ENCODE peak calls at places on chromosomes 2 and 18, in four cellular contexts. H is fibroblast of lung, N is GM23248, C is DND-41. K is an unnamed sample.

GRCh38 chr2:151999058-151999457 is 99.8 kb downstream of the CACNB4 start:
- DNase-seq in H (peak), N (peak), C (peak), K (no peak)

GRCh38 chr2:204691911-204692510 is 146.7 kb downstream of the PARD3B start:
- DNase-seq in H (peak), N (peak), C (peak), K (no peak)

GRCh38 chr18:58190842-58191530 is 147.0 kb downstream of the NEDD4L start:
- DNase-seq in H (no peak), N (peak), C (no peak), K (no peak)

GRCh38 chr18:23115683-23116096 is 19.6 kb upstream of the CABLES1 start:
- DNase-seq in H (peak), N (peak), C (no peak), K (no peak)

GRCh38 chr2:64730551-64731305 is 77.0 kb upstream of the SERTAD2 start:
- DNase-seq in H (peak), N (peak), C (peak), K (no peak)

GRCh38 chr2:207153266-207153990 is 12.3 kb downstream of the KLF7 start:
- DNase-seq in H (no peak), N (no peak), C (no peak), K (no peak)

GRCh38 chr2:203636896-203637818 is 69.3 kb upstream of the CD28 start:
- DNase-seq in H (peak), N (peak), C (peak), K (no peak)

GRCh38 chr2:134056226-134056625 is 197.6 kb upstream of the MGAT5 start:
- DNase-seq in H (no peak), N (no peak), C (no peak), K (no peak)

GRCh38 chr2:75284345-75284744 is 85.0 kb upstream of the TACR1 start:
- DNase-seq in H (no peak), N (no peak), C (no peak), K (no peak)

GRCh38 chr2:134260726-134261125 is 6.9 kb downstream of the MGAT5 start:
- DNase-seq in H (peak), N (peak), C (no peak), K (no peak)

GRCh38 chr2:12928197-12928596 is 211.5 kb downstream of the TRIB2 start:
- DNase-seq in H (peak), N (peak), C (no peak), K (no peak)

GRCh38 chr18:32213693-32214092 is 23.9 kb downstream of the MEP1B start:
- DNase-seq in H (no peak), N (no peak), C (no peak), K (no peak)

GRCh38 chr2:1784986-1785617 is 40.8 kb upstream of the PXDN start:
- DNase-seq in H (no peak), N (no peak), C (no peak), K (no peak)

GRCh38 chr18:70334264-70334663 is 45.4 kb downstream of the SOCS6 start:
- DNase-seq in H (no peak), N (no peak), C (no peak), K (no peak)

GRCh38 chr2:205540066-205540465 is 142.2 kb upstream of the NRP2 start:
- DNase-seq in H (no peak), N (no peak), C (no peak), K (no peak)

GRCh38 chr18:13558132-13558531 is 168.2 kb downstream of the FAM210A start:
- DNase-seq in H (peak), N (peak), C (peak), K (no peak)

GRCh38 chr2:18159899-18160298 is 281.4 kb downstream of the KCNS3 start:
- DNase-seq in H (no peak), N (no peak), C (no peak), K (no peak)

GRCh38 chr2:76572981-76573380 is 862.3 kb upstream of the GCFC2 start:
- DNase-seq in H (no peak), N (no peak), C (no peak), K (no peak)

GRCh38 chr2:8361930-8362329 is 319.9 kb upstream of the ID2 start:
- DNase-seq in H (no peak), N (no peak), C (no peak), K (no peak)

GRCh38 chr2:235000426-235001236 is 48.8 kb downstream of the SH3BP4 start:
- DNase-seq in H (peak), N (no peak), C (no peak), K (no peak)

GRCh38 chr2:185645529-185645928 is 93.1 kb upstream of the FSIP2 start:
- DNase-seq in H (no peak), N (no peak), C (no peak), K (no peak)

GRCh38 chr18:36187826-36188721 is 777 bp downstream of the MOCOS start:
- DNase-seq in H (peak), N (peak), C (no peak), K (no peak)

GRCh38 chr2:10317646-10318045 is 14.9 kb downstream of the HPCAL1 start:
- DNase-seq in H (no peak), N (no peak), C (no peak), K (no peak)

GRCh38 chr18:74084184-74084583 is 63.5 kb downstream of the FBXO15 start:
- DNase-seq in H (no peak), N (no peak), C (no peak), K (no peak)

GRCh38 chr2:118800736-118801135 is 46.7 kb downstream of the EN1 start:
- DNase-seq in H (no peak), N (peak), C (no peak), K (no peak)

GRCh38 chr2:213806125-213806726 is 522.0 kb downstream of the SPAG16 start:
- DNase-seq in H (peak), N (peak), C (no peak), K (no peak)

GRCh38 chr18:73407506-73407905 is 539.7 kb upstream of the NETO1 start:
- DNase-seq in H (peak), N (peak), C (no peak), K (no peak)

GRCh38 chr18:44805643-44806042 is 125.0 kb downstream of the SETBP1 start:
- DNase-seq in H (no peak), N (no peak), C (no peak), K (no peak)

GRCh38 chr2:19775315-19775714 is 126.5 kb downstream of the TTC32 start:
- DNase-seq in H (no peak), N (peak), C (no peak), K (no peak)

GRCh38 chr2:160418853-160419252 is 74.8 kb downstream of the RBMS1 start:
- DNase-seq in H (no peak), N (peak), C (no peak), K (no peak)

GRCh38 chr2:172288603-172289002 is 138.8 kb upstream of the ITGA6 start:
- DNase-seq in H (no peak), N (peak), C (peak), K (no peak)

GRCh38 chr2:26530696-26531095 is 52.8 kb upstream of the OTOF start:
- DNase-seq in H (no peak), N (peak), C (no peak), K (no peak)

GRCh38 chr2:120330946-120331822 is 14.8 kb upstream of the INHBB start:
- DNase-seq in H (no peak), N (no peak), C (no peak), K (no peak)

GRCh38 chr2:152925540-152926448 is 207.4 kb downstream of the ARL6IP6 start:
- DNase-seq in H (peak), N (peak), C (peak), K (no peak)

GRCh38 chr2:229835601-229836283 is 86.1 kb downstream of the TRIP12 start:
- DNase-seq in H (peak), N (peak), C (no peak), K (no peak)

DNA sequence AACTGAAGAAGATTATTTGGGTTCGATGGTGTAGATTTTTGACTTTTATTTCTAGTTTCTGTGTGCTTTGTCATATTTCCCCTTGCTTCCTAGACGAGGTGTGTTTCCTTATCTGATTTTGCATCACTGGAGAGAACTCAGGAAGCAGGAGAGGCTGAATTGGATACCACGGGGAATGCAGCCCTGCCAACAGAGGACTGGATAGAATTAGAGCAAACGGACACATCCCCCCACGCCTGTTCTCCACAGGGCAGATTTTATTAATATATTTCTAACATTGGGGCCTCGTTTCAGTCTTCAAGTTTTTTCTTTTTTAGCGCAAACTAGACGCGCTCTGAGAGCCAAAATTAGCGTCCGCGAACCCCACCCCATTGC is 678 bp upstream of the VAPA start:
- DNase-seq in H (no peak), N (no peak), C (no peak), K (no peak)
- H3K27ac ChIP-seq in H (no peak), N (peak), C (peak), K (peak)

GRCh38 chr18:37712776-37713175 is 147.2 kb upstream of the CELF4 start:
- DNase-seq in H (no peak), N (no peak), C (no peak), K (no peak)

GRCh38 chr18:37711990-37712389 is 146.4 kb upstream of the CELF4 start:
- DNase-seq in H (no peak), N (no peak), C (no peak), K (no peak)

GRCh38 chr18:37709740-37710139 is 144.1 kb upstream of the CELF4 start:
- DNase-seq in H (no peak), N (no peak), C (no peak), K (no peak)

GRCh38 chr18:37714621-37715020 is 149.0 kb upstream of the CELF4 start:
- DNase-seq in H (no peak), N (no peak), C (no peak), K (no peak)

DNA sequence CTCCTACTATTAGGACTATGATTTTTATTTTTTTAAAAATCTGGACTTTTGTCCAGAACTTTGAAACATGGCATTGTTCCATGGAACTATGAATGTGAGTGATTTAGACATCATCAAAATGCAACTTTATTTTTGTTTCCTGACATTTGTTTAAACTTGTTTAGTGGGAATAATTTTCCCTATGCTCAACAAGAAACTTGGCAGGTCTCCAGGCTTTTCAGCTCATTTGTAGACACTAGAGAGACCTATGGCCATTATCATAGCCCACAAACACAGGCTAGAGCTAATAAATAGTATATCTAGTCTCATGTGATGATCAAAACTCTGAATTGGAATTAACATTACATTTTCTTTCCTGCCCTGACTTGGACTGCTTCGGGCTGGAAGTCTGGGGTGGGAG is 145.1 kb upstream of the CELF4 start:
- DNase-seq in H (no peak), N (no peak), C (no peak), K (no peak)
- H3K27ac ChIP-seq in H (no peak), N (no peak), C (no peak), K (no peak)

GRCh38 chr2:231683907-231684306 is 24.4 kb upstream of the PTMA start:
- DNase-seq in H (no peak), N (no peak), C (no peak), K (no peak)

GRCh38 chr2:231683292-231683898 is 24.9 kb upstream of the PTMA start:
- DNase-seq in H (no peak), N (no peak), C (no peak), K (peak)

GRCh38 chr2:231685349-231686191 is 22.8 kb upstream of the PTMA start:
- DNase-seq in H (no peak), N (no peak), C (peak), K (peak)

GRCh38 chr2:231682546-231683291 is 25.6 kb upstream of the PTMA start:
- DNase-seq in H (no peak), N (no peak), C (no peak), K (peak)

GRCh38 chr2:231684314-231685223 is 23.8 kb upstream of the PTMA start:
- DNase-seq in H (no peak), N (no peak), C (peak), K (peak)
- H3K27ac ChIP-seq in H (no peak), N (no peak), C (peak), K (peak)

DNA sequence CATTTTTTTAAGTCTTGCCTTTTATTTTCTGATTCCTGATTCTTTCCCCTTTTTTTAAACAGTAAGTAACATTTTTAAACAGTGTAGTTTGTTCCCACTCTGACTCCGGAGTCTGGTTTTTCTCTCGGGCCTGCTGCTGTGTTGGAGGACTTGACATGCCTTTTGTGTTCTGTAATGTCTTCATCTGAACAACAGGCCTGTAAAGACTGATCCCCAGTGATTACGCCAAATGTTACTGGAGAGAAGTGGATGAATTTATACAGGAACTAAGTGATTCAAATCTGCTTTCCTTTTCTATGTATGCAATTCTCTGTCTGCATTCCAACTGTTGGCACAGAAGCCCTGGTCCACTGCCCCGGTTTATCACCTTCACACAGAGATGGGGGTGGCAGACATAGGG is 54.3 kb upstream of the RMDN2 start:
- DNase-seq in H (no peak), N (no peak), C (no peak), K (no peak)
- H3K27ac ChIP-seq in H (no peak), N (peak), C (no peak), K (no peak)

K was measured in caudate nucleus.